ENCODE peak calls at places on chromosomes 5 and 9, in five cellular contexts. N is HepG2, J is H1, H is WTC11, I is GM12878. X is an unnamed sample.

GRCh38 chr5:82754347-82754746 is 322.8 kb downstream of the TMEM167A start:
- DNase-seq in H (no peak), N (no peak), I (no peak), J (no peak), X (no peak)

GRCh38 chr9:121226186-121226585 is 24.5 kb upstream of the RAB14 start:
- DNase-seq in I (no peak), N (no peak), H (no peak), J (no peak), X (no peak)

GRCh38 chr5:76789991-76790571 is 28.7 kb upstream of the F2RL1 start:
- DNase-seq in J (no peak), H (no peak), I (no peak), N (no peak), X (no peak)

GRCh38 chr5:72231989-72232703 is 87.9 kb downstream of the MRPS27 start:
- DNase-seq in H (no peak), I (no peak), N (no peak), J (no peak), X (no peak)

GRCh38 chr5:106523842-106524241 is 1146.9 kb downstream of the EFNA5 start:
- DNase-seq in J (no peak), N (no peak), H (no peak), I (no peak), X (no peak)

GRCh38 chr9:86515221-86515620 is 161.0 kb upstream of the TUT7 start:
- DNase-seq in J (no peak), N (no peak), H (no peak), I (no peak), X (no peak)

GRCh38 chr9:14923701-14924100 is 13.5 kb upstream of the FREM1 start:
- DNase-seq in H (no peak), J (no peak), I (no peak), N (no peak), X (no peak)

GRCh38 chr9:61669352-61669751 is 479.5 kb downstream of the SPATA31A7 start:
- DNase-seq in J (no peak), H (no peak), N (no peak), I (no peak), X (no peak)

GRCh38 chr9:86891886-86892437 is 55.3 kb downstream of the GAS1 start:
- DNase-seq in H (no peak), N (no peak), I (no peak), J (no peak), X (no peak)

GRCh38 chr9:110049699-110050450 is 158.1 kb downstream of the C9orf152 start:
- DNase-seq in J (peak; percentile 71), I (no peak), N (no peak), H (peak; percentile 48), X (no peak)

GRCh38 chr5:95961617-95962474 is at the start of gene ELL2:
- DNase-seq in H (peak; percentile 98), J (peak; percentile 93), I (peak; percentile 89), N (peak; percentile 97), X (peak; percentile 94)

GRCh38 chr5:157459715-157460599 is at the start of gene NIPAL4:
- DNase-seq in N (no peak), H (peak; percentile 33), I (no peak), J (peak; percentile 71), X (no peak)

GRCh38 chr5:77867194-77867691 is 91.1 kb upstream of the TBCA start:
- DNase-seq in H (no peak), I (no peak), N (no peak), J (no peak), X (peak; percentile 12)
- TF ChIP-seq ATF2 in H (no peak), I (no peak), N (no peak), J (no peak), X (no peak)

DNA sequence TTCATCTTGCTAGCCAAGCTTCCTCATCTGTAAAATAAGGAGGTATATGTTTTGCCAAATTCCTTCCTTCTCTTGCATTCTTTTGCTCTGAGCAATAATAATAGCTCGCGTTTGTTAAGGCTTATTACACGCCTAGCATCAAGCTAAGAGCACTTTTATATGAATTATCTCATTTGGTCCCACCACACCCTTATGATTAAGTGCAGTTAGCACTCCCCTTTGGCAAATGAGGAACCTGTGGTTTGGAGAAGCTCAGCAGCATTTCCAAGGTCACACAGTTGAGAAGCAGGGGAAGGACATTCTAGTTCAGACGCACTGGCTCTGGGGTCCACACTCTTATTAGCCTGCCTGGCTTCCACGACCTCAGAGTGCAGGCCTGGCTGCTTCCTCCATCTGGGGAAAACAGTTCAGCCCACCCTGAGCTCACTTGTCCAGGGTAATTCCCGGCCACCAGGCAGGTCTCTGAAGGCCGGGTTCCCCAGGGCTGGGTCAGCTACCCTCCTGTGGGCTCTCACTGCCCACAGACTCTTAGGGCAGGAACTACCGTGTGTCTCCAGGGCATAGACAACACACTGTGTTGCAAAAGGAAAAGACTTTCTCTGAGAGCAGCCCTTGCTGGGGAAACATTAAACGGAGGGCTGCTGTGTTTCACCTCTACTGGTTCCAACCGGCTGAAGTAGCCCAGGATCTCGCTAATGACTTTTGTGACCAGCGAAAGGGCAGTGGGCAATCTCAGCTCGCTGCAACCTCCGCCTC is 10.0 kb upstream of the FBP1 start:
- DNase-seq in J (no peak), I (no peak), N (no peak), H (no peak), X (no peak)
- TF ChIP-seq ATF2 in J (no peak), I (no peak), N (no peak), H (no peak), X (no peak)

GRCh38 chr9:36031774-36032565 is 4.7 kb upstream of the RECK start:
- DNase-seq in I (no peak), H (no peak), J (no peak), N (no peak), X (no peak)

GRCh38 chr9:36030871-36031270 is 5.8 kb upstream of the RECK start:
- DNase-seq in H (no peak), N (no peak), I (no peak), J (no peak), X (no peak)

GRCh38 chr9:36029202-36029601 is 7.5 kb upstream of the RECK start:
- DNase-seq in J (no peak), N (no peak), I (no peak), H (no peak), X (no peak)

GRCh38 chr9:36033788-36034187 is 2.9 kb upstream of the RECK start:
- DNase-seq in J (no peak), I (no peak), N (no peak), H (no peak), X (no peak)

GRCh38 chr9:36029765-36030528 is 6.8 kb upstream of the RECK start:
- DNase-seq in J (no peak), H (no peak), N (no peak), I (no peak), X (no peak)
- TF ChIP-seq ATF2 in J (no peak), H (no peak), N (no peak), I (no peak), X (no peak)

DNA sequence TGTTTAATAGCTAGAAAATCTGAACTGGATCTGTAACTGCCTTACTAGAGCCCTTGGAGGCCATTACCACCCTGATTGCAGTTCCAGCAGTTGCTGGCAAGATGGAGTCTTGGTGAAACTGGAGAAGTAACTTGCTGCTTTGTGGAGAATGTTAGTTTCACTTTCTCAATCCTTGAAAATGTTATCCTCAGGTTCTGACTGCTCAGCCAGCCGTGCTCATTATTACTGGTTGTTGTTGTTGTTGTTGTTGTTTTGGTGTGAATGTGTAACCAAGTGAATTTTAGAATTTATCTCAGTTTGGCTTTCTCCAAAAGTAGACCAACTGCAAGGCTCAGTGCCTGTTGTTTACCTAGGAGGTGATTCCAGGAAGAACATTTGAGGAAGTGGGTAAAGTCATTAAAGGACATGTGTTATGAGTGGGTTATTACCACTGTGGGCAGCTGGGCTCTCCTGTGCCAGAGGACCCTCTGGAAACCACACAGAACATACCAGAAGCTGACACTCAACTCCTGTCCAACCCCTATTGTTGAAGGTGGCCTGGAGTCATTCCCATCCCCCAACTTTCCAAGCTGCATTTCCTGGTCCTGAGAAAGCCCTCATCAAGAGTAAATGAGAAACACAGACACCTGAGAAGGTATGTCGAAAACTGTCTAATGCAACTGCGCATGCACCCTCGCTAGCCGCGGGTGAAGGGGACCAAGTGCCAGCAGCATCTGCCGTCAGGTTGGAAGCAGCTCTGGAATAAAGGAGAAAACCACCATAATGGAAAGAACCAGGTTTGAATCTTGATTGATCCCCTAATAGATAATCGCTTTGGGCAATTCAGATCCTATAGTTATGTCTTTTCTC is 111.6 kb downstream of the CMYA5 start:
- DNase-seq in I (no peak), H (no peak), N (no peak), J (no peak), X (no peak)
- TF ChIP-seq ATF2 in I (no peak), H (no peak), N (no peak), J (no peak), X (no peak)

GRCh38 chr5:133425183-133425582 is 187.2 kb downstream of the FSTL4 start:
- DNase-seq in J (no peak), I (no peak), N (no peak), H (no peak), X (no peak)

GRCh38 chr5:133425764-133426738 is 186.3 kb downstream of the FSTL4 start:
- DNase-seq in J (no peak), I (no peak), N (no peak), H (no peak), X (no peak)

GRCh38 chr5:133428072-133428660 is 184.2 kb downstream of the FSTL4 start:
- DNase-seq in N (no peak), I (no peak), J (peak; percentile 30), H (no peak), X (no peak)

GRCh38 chr5:133429046-133429445 is 183.3 kb downstream of the FSTL4 start:
- DNase-seq in J (peak; percentile 10), I (no peak), H (no peak), N (no peak), X (no peak)

GRCh38 chr5:133427121-133427777 is 185.1 kb downstream of the FSTL4 start:
- DNase-seq in N (no peak), I (no peak), H (no peak), J (no peak), X (no peak)
- TF ChIP-seq ATF2 in N (no peak), I (no peak), H (no peak), J (no peak), X (no peak)

DNA sequence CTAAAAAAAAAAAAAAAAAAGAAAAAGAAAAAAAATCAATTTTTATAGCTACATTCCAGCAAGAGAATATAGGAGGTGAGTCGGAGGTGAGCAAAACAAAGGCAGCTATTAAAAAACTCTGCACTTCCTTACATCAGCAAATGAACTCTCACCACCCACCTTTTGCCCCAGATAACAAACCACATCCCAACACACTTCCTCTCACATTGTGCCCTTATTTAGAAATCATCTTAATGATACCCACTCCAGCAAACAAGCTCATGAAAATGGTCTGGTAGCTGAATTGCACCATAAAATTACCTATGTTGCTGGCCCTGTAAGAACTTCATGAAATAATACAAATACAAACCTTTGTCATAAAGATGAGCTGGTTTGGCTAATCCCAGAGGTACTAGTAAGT is 82.9 kb downstream of the CEMIP2 start:
- DNase-seq in N (no peak), I (no peak), J (no peak), H (no peak), X (no peak)
- TF ChIP-seq ATF2 in N (no peak), I (no peak), J (no peak), H (no peak), X (no peak)

X was measured in K562.